ENCODE peak calls at places on chromosome 16, in five cellular contexts. One of them, this sample, is unnamed.

GRCh38 chr16:66858740-66859396 is 14.7 kb downstream of the CA7 start:
- DNase-seq in psoas muscle: peak
- DNase-seq in DND-41: no peak
- DNase-seq in cardiac fibroblast: peak
- DNase-seq in A549: no peak
- DNase-seq in this sample: no peak

GRCh38 chr16:79621027-79621426 is 20.5 kb upstream of the MAF start:
- DNase-seq in psoas muscle: no peak
- DNase-seq in DND-41: no peak
- DNase-seq in cardiac fibroblast: no peak
- DNase-seq in A549: no peak
- DNase-seq in this sample: no peak

GRCh38 chr16:27639588-27640276 is 89.8 kb downstream of the KATNIP start:
- DNase-seq in psoas muscle: no peak
- DNase-seq in DND-41: peak
- DNase-seq in cardiac fibroblast: peak
- DNase-seq in A549: peak
- DNase-seq in this sample: no peak

GRCh38 chr16:14613991-14614390 is 16.1 kb downstream of the PARN start:
- DNase-seq in psoas muscle: no peak
- DNase-seq in DND-41: no peak
- DNase-seq in cardiac fibroblast: no peak
- DNase-seq in A549: no peak
- DNase-seq in this sample: no peak

GRCh38 chr16:84481051-84481735 is 23.3 kb downstream of the MEAK7 start:
- DNase-seq in psoas muscle: no peak
- DNase-seq in DND-41: no peak
- DNase-seq in cardiac fibroblast: no peak
- DNase-seq in A549: no peak
- DNase-seq in this sample: peak

GRCh38 chr16:87209808-87210512 is 107.2 kb downstream of the C16orf95 start:
- DNase-seq in psoas muscle: no peak
- DNase-seq in DND-41: no peak
- DNase-seq in cardiac fibroblast: no peak
- DNase-seq in A549: no peak
- DNase-seq in this sample: no peak

GRCh38 chr16:85696761-85697160 is 8.0 kb upstream of the GINS2 start:
- DNase-seq in psoas muscle: no peak
- DNase-seq in DND-41: no peak
- DNase-seq in cardiac fibroblast: no peak
- DNase-seq in A549: no peak
- DNase-seq in this sample: no peak

GRCh38 chr16:85234310-85235235 is 122.3 kb upstream of the CIBAR2 start:
- DNase-seq in psoas muscle: peak
- DNase-seq in DND-41: no peak
- DNase-seq in cardiac fibroblast: peak
- DNase-seq in A549: peak
- DNase-seq in this sample: peak

GRCh38 chr16:46883353-46883689 is 841 bp upstream of the GPT2 start:
- DNase-seq in psoas muscle: no peak
- DNase-seq in DND-41: no peak
- DNase-seq in cardiac fibroblast: no peak
- DNase-seq in A549: no peak
- DNase-seq in this sample: no peak

GRCh38 chr16:85662976-85663830 is 25.6 kb downstream of the GINS2 start:
- DNase-seq in psoas muscle: no peak
- DNase-seq in DND-41: no peak
- DNase-seq in cardiac fibroblast: no peak
- DNase-seq in A549: no peak
- DNase-seq in this sample: no peak

GRCh38 chr16:70694517-70695218 is 8.8 kb upstream of the MTSS2 start:
- DNase-seq in psoas muscle: peak
- DNase-seq in DND-41: no peak
- DNase-seq in cardiac fibroblast: no peak
- DNase-seq in A549: no peak
- DNase-seq in this sample: no peak

GRCh38 chr16:50557046-50557445 is 8.8 kb downstream of the NKD1 start:
- DNase-seq in psoas muscle: no peak
- DNase-seq in DND-41: no peak
- DNase-seq in cardiac fibroblast: no peak
- DNase-seq in A549: no peak
- DNase-seq in this sample: no peak

GRCh38 chr16:65655802-65656201 is 533.9 kb upstream of the CDH11 start:
- DNase-seq in psoas muscle: no peak
- DNase-seq in DND-41: no peak
- DNase-seq in cardiac fibroblast: no peak
- DNase-seq in A549: no peak
- DNase-seq in this sample: no peak

GRCh38 chr16:4679854-4680636 is 13.3 kb upstream of the NUDT16L1 start:
- DNase-seq in psoas muscle: peak
- DNase-seq in DND-41: no peak
- DNase-seq in cardiac fibroblast: peak
- DNase-seq in A549: no peak
- DNase-seq in this sample: peak

GRCh38 chr16:3645504-3646347 is 8.8 kb upstream of the DNASE1 start:
- DNase-seq in psoas muscle: no peak
- DNase-seq in DND-41: no peak
- DNase-seq in cardiac fibroblast: peak
- DNase-seq in A549: no peak
- DNase-seq in this sample: no peak

GRCh38 chr16:3065069-3065741 is at the start of gene IL32:
- DNase-seq in psoas muscle: no peak
- DNase-seq in DND-41: peak
- DNase-seq in cardiac fibroblast: peak
- DNase-seq in A549: peak
- DNase-seq in this sample: no peak

GRCh38 chr16:85735225-85735722 is 15.6 kb downstream of the C16orf74 start:
- DNase-seq in psoas muscle: no peak
- DNase-seq in DND-41: peak
- DNase-seq in cardiac fibroblast: no peak
- DNase-seq in A549: no peak
- DNase-seq in this sample: no peak

GRCh38 chr16:47016700-47017133 is 43.2 kb upstream of the DNAJA2 start:
- DNase-seq in psoas muscle: no peak
- DNase-seq in DND-41: peak
- DNase-seq in cardiac fibroblast: no peak
- DNase-seq in A549: no peak
- DNase-seq in this sample: peak

GRCh38 chr16:80899804-80900592 is 95.6 kb upstream of the CDYL2 start:
- DNase-seq in psoas muscle: peak
- DNase-seq in DND-41: no peak
- DNase-seq in cardiac fibroblast: peak
- DNase-seq in A549: peak
- DNase-seq in this sample: peak

DNA sequence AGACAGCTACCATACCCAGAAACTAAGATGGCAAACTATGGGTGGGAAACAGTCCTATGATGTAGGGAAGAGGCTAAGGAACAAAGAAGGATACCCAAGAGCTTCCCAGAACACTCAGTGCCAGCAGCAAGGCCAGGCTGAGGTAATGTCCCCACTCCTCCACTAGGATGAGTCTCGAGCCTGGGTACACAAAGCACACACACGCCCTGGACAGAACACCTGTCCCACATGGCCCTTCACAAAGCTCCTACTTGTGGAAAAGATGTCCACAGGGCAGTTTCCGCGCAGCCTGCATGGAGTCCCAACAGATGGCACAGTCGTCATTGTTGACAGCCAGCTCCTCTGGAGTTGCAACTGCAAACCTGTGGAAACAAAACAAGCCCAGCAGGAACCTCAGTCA is 23.9 kb downstream of the AMFR start:
- DNase-seq in psoas muscle: peak
- DNase-seq in DND-41: no peak
- DNase-seq in cardiac fibroblast: no peak
- DNase-seq in A549: peak
- DNase-seq in this sample: no peak
- TF ChIP-seq CTCF in psoas muscle: peak
- TF ChIP-seq CTCF in DND-41: peak
- TF ChIP-seq CTCF in cardiac fibroblast: peak
- TF ChIP-seq CTCF in A549: no peak
- TF ChIP-seq CTCF in this sample: no peak

DNA sequence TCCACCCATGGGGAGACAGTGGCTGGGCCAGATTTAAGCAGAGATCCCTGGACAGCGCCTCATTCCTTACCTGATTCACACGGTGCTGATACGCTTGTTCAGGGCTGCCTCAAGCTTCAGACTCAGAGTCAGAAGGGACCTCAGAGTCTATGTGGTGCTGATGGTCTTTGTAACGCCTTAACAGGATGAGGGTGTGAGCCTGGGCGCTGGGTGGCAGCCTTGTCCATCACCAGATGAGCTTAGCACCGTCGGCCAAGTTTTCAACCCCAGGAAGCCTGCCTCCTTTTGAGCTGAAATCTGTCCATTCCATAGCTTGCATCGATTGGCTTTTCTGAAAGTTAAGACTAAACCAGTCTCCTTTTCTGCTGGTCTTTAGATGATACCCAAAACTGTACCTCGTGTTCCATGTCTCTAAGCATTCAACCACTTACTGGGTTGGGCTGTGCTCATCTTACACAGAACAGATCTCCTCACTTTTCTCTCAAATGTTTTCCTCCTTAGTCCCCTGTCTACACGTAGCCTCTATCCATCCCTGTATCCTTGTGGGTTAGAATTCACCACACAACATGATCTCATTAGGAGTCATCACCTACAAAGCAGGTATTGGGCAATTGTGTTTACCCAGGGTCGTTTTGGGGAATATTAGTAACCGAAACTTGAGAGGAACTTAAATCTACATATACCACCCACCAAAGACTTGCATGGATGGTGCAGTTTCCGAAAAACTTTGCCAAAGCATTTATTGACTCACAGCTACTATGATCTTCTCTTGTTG is 573.4 kb downstream of the CDH13 start:
- DNase-seq in psoas muscle: peak
- DNase-seq in DND-41: no peak
- DNase-seq in cardiac fibroblast: peak
- DNase-seq in A549: peak
- DNase-seq in this sample: no peak
- TF ChIP-seq CTCF in psoas muscle: peak
- TF ChIP-seq CTCF in DND-41: no peak
- TF ChIP-seq CTCF in cardiac fibroblast: no peak
- TF ChIP-seq CTCF in A549: no peak
- TF ChIP-seq CTCF in this sample: peak

DNA sequence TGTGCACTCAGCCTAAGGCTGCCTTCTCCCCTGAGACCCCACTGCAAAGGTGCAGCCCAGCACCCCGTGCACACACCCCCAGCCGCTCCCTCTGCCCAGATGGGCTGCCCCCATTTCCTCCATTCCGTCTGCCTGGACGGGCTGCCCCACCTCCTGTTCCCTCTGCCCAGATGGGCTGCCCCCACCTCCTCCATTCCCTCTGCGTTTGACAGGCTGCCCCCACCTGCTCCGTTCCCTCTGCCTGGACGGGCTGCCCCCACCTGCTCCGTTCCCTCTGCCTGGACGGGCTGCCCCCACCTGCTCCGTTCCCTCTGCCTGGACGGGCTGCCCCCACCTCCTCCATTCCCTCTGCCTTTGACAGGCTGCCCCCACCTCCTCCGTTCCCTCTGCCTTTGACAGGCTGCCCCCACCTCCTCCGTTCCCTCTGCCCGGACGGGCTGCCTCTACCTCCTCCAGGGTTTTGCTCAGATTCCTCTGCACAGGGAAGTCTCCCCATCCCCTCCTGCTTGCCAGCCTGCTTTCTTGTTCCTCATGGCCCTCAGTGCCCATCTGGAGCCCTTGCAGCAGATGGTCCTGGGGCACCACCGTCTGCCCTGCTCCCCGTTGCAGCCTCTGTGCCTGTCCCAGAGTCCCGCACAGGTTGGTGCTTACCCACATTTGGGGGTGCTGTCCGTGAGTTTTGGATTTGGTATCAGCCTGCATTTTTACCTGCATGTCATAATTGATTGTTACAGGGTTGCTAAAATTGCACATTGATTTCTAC is 23.4 kb upstream of the IL17C start:
- DNase-seq in psoas muscle: no peak
- DNase-seq in DND-41: no peak
- DNase-seq in cardiac fibroblast: no peak
- DNase-seq in A549: no peak
- DNase-seq in this sample: no peak
- TF ChIP-seq CTCF in psoas muscle: no peak
- TF ChIP-seq CTCF in DND-41: no peak
- TF ChIP-seq CTCF in cardiac fibroblast: no peak
- TF ChIP-seq CTCF in A549: no peak
- TF ChIP-seq CTCF in this sample: no peak

GRCh38 chr16:31042866-31043265 is 9.5 kb downstream of the STX4 start:
- DNase-seq in psoas muscle: no peak
- DNase-seq in DND-41: no peak
- DNase-seq in cardiac fibroblast: no peak
- DNase-seq in A549: no peak
- DNase-seq in this sample: no peak
- TF ChIP-seq CTCF in psoas muscle: no peak
- TF ChIP-seq CTCF in DND-41: no peak
- TF ChIP-seq CTCF in cardiac fibroblast: no peak
- TF ChIP-seq CTCF in A549: no peak
- TF ChIP-seq CTCF in this sample: no peak

DNA sequence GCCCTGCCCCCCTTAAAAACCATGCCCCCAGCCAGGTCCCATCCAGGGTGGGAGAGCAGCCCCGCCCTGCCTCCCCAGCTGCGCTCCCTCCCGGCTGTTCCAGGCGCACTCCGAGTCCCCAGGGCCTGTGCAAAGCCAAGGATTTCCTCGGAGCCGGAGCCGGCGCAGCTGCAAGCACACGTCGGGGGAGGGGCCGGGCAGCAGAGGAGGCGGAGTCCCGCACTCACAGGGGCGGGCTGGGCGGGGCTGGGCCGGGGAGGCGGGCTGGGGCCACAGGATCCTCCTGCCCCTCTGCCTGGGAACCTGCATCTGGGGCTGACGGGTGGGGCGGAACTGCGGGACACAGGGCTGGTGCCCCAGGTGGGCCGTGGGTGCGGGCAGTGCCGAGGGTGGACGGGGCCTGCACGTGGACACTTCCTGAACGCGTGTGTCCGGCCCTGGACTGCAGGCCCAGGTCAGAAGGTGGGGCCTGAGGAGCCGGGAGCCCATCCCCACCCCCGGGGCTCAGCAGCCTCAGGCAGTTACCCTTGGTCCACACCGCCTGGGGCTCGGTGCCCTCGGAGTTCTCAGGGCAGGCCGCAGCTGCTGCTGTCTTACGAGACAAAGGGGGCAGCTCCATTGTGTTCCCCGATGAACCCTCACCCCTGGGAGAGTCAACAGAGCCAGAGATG is 24.0 kb upstream of the SSTR5 start:
- DNase-seq in psoas muscle: peak
- DNase-seq in DND-41: peak
- DNase-seq in cardiac fibroblast: peak
- DNase-seq in A549: peak
- DNase-seq in this sample: no peak
- TF ChIP-seq CTCF in psoas muscle: no peak
- TF ChIP-seq CTCF in DND-41: no peak
- TF ChIP-seq CTCF in cardiac fibroblast: no peak
- TF ChIP-seq CTCF in A549: no peak
- TF ChIP-seq CTCF in this sample: no peak